ENCODE peak calls at places on chromosomes 2 and 18, in nine cellular contexts. X is foreskin keratinocyte, P is right lobe of liver, F is Panc1, H is K562, E is HCT116, R is upper lobe of left lung, Y is RWPE2, D is HepG2. G is an unnamed sample.

GRCh38 chr2:161436411-161436810 is 20.3 kb downstream of the TBR1 start:
- ATAC-seq in F (no peak), R (no peak), Y (peak; percentile 68), D (no peak), H (no peak), X (peak; percentile 96), E (no peak), P (no peak), G (no peak)

GRCh38 chr2:11617527-11617926 is 52.5 kb downstream of the NTSR2 start:
- ATAC-seq in R (peak; percentile 6), D (peak; percentile 5), X (no peak), H (no peak), P (no peak), Y (no peak), E (no peak), F (no peak), G (no peak)

GRCh38 chr2:231554748-231555545 is 24.7 kb upstream of the NMUR1 start:
- ATAC-seq in P (peak; percentile 77), F (no peak), R (peak; percentile 70), H (peak; percentile 24), Y (no peak), D (peak; percentile 58), X (no peak), E (no peak), G (peak; percentile 78)

GRCh38 chr2:139122711-139123158 is 342.5 kb upstream of the NXPH2 start:
- ATAC-seq in P (no peak), R (no peak), Y (peak; percentile 54), X (peak; percentile 89), F (no peak), H (no peak), E (peak; percentile 93), D (no peak), G (no peak)

GRCh38 chr18:35362531-35362930 is 14.6 kb downstream of the ZNF396 start:
- ATAC-seq in R (no peak), E (no peak), X (no peak), D (peak; percentile 25), F (no peak), Y (no peak), P (no peak), H (no peak), G (no peak)

GRCh38 chr2:158045362-158045761 is 56.3 kb upstream of the UPP2 start:
- ATAC-seq in X (no peak), H (peak; percentile 68), R (no peak), P (no peak), F (no peak), Y (no peak), D (peak; percentile 99), E (peak; percentile 86), G (no peak)

GRCh38 chr2:31213883-31214637 is 3.3 kb downstream of the CAPN14 start:
- ATAC-seq in R (no peak), Y (no peak), X (no peak), F (no peak), P (no peak), E (no peak), H (no peak), D (no peak), G (no peak)

GRCh38 chr2:237353207-237353606 is 60.8 kb downstream of the COL6A3 start:
- ATAC-seq in P (no peak), X (no peak), R (no peak), H (no peak), E (no peak), F (no peak), Y (no peak), D (no peak), G (no peak)

GRCh38 chr2:169891593-169892298 is 64.5 kb downstream of the UBR3 start:
- ATAC-seq in Y (peak; percentile 63), P (peak; percentile 41), X (peak; percentile 41), D (no peak), H (peak; percentile 32), E (no peak), R (no peak), F (no peak), G (no peak)

DNA sequence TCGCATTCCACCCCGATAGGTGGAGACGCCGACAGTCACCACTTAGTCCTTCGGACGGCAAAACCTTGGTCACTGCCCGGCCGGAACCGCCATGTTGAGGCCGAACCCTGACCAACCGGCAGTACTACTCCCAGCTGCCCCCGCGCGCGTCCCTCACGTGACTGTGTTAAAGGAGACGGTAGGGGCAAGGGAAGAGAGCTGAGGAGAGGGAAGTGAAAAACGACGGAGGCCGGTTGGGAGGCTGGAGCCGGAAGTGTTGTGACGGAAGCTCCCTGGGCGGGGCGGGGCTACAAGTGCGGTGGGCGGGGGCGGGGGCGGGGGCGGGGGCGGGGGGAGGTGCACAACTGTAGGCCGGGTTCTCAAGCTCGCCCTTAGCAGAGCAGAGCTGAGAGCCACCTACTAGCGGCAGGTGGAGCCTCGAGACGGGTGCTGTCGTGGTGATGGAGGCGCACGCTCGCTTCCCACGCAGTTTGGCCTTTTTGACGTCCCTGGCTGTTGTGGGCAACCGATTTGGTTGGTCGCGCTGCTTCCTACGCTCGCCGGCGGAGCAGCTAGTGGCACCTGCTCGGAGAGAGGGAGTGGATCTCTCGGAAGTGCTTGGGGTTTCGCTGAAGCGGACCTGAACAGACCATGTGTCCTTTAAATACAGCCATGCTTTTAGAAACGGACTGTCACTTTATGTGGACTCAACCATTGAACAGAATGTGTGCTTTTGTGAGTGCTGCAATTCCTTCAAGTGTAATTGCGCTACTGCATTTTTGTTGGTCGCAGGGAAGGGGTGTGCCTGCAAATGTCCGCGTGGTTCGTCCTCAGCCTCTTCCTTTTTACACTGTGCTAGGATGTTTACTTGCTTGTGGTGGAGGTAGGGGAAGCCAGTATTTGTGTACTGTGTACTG is at the start of gene TRAPPC8:
- ATAC-seq in P (peak; percentile 91), X (peak; percentile 90), E (peak; percentile 92), D (peak; percentile 95), R (peak; percentile 98), Y (peak; percentile 90), H (peak; percentile 94), F (peak; percentile 98), G (peak; percentile 98)
- TF ChIP-seq CTCF in P (peak; percentile 10), X (peak; percentile 39), E (no peak), D (peak; percentile 66), R (no peak), Y (peak; percentile 8), H (no peak), F (no peak), G (no peak)

GRCh38 chr18:8910186-8910585 is 192.3 kb upstream of the NDUFV2 start:
- ATAC-seq in X (no peak), R (no peak), F (no peak), P (no peak), E (no peak), H (no peak), D (no peak), Y (no peak), G (no peak)

GRCh38 chr18:8908792-8909510 is 193.5 kb upstream of the NDUFV2 start:
- ATAC-seq in F (no peak), P (no peak), Y (no peak), H (no peak), R (no peak), E (no peak), X (no peak), D (no peak), G (no peak)

GRCh38 chr18:8910843-8911242 is 191.7 kb upstream of the NDUFV2 start:
- ATAC-seq in F (no peak), R (no peak), X (no peak), E (no peak), Y (no peak), P (no peak), H (no peak), D (no peak), G (no peak)

GRCh38 chr18:8912348-8913057 is 190.0 kb upstream of the NDUFV2 start:
- ATAC-seq in X (peak; percentile 41), F (no peak), H (peak; percentile 98), P (no peak), D (peak; percentile 69), R (peak; percentile 84), Y (no peak), E (peak; percentile 84), G (no peak)

GRCh38 chr18:8911408-8912340 is 190.8 kb upstream of the NDUFV2 start:
- ATAC-seq in X (no peak), E (no peak), D (no peak), F (no peak), Y (no peak), R (no peak), P (no peak), H (no peak), G (no peak)
- H3K4me1 ChIP-seq in X (no peaks in the 10 kb centered on the region), E (peaks cover 10% of the 10 kb centered on the region), D (no peaks in the 10 kb centered on the region), F (no peaks in the 10 kb centered on the region), Y (no peaks in the 10 kb centered on the region), R (peaks cover 4% of the 10 kb centered on the region), P (no peaks in the 10 kb centered on the region), H (peaks cover 8% of the 10 kb centered on the region), G (no peaks in the 10 kb centered on the region)

DNA sequence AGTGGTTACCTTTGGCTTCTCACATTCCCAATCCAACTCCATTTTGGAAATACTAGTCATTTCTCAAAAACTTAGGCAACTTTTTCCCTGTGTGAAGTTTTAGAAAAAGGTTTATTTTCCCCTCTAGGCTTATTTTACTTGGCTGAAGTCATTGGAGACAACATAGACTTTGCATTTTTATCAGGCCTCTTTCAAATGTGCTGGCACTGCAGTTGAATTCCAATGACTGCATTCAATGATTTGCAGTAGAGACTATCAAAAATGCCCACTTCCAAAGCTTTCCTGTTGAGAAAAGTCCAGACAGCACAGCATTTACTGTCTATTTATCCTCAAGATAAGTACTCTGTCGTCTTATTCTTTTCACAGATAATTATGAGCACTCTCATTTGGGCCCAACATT is 70.1 kb downstream of the ONECUT2 start:
- ATAC-seq in X (no peak), F (no peak), D (no peak), H (no peak), P (peak; percentile 28), E (no peak), Y (no peak), R (no peak), G (no peak)
- H3K27me3 ChIP-seq in X (peaks cover 7% of the 10 kb centered on the region), F (peaks cover 2% of the 10 kb centered on the region), D (no peaks in the 10 kb centered on the region), H (no peaks in the 10 kb centered on the region), P (no peaks in the 10 kb centered on the region), E (peaks cover 26% of the 10 kb centered on the region), Y (no peaks in the 10 kb centered on the region), R (no peaks in the 10 kb centered on the region), G (peaks cover 17% of the 10 kb centered on the region)

DNA sequence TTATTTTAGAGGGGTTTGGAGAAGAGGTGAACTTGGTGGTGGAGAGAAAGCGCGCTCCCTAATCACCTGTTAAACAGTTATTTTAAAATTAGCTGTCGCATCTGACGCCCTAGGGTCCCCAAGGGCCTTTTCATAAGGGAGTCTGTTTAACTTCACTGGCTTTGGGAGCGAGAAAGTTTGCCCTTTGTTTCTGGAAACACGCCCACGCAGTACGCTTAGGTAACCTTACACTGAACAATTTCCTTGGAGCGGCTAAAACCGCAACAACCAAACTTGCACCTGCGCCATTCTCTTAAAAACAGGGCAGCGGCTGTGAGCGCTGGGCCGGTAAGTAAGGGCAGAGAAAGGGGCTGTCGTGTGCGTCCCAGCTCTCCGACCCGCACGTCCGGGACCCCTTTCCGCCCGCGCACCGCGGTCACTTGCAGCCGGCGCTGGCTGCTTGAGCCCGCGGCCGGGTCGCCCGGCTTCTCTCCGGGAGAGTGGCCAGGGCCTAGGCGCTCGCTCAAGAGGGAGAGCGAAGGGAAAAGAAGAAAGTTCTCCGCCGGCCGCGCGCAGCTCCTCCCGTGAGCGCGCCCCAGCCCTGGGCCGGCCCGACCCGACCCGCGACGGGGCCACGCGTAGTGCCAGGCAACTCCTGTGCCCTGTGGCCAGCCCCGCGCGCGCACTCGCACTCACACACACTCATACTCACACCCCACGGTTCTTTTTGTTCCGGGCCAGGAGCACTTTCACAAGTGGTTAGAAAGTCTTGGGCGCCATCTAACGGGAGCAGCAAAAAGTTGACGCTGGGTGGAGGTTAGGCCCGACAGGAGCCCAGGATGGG is 19.2 kb downstream of the POU3F3 start:
- ATAC-seq in H (peak; percentile 96), Y (peak; percentile 76), P (peak; percentile 95), D (peak; percentile 95), X (peak; percentile 81), R (peak; percentile 75), F (peak; percentile 92), E (peak; percentile 81), G (peak; percentile 61)
- TF ChIP-seq CTCF in H (peak; percentile 68), Y (peak; percentile 69), P (peak; percentile 58), D (peak; percentile 86), X (peak; percentile 69), R (peak; percentile 54), F (peak; percentile 88), E (peak; percentile 9), G (peak; percentile 57)